ENCODE peak calls at places on chromosomes 1 and 21, in eight cellular contexts. F is amygdala, U is foreskin fibroblast, A is T-helper 9 cell, I is GM03348, Y is ovary, W is H7, R is NCI-H226. T is an unnamed sample.

GRCh38 chr1:53321776-53322602 is 5.9 kb downstream of the LRP8 start:
- DNase-seq in Y (no peak), I (no peak), R (no peak), U (no peak), F (no peak), W (no peak), A (no peak), T (no peak)

GRCh38 chr1:155193275-155193990 is 14.3 kb downstream of the THBS3 start:
- DNase-seq in W (peak; percentile 96), Y (peak; percentile 95), U (peak; percentile 96), A (peak; percentile 58), R (peak; percentile 95), I (peak; percentile 93), F (peak; percentile 59), T (peak; percentile 62)

GRCh38 chr1:157403203-157403602 is 149.1 kb downstream of the FCRL5 start:
- DNase-seq in F (no peak), U (peak; percentile 48), R (peak; percentile 34), Y (no peak), A (no peak), I (no peak), W (peak; percentile 68), T (no peak)

GRCh38 chr1:238177960-238178359 is 287.2 kb upstream of the ZP4 start:
- DNase-seq in W (peak; percentile 2), Y (no peak), F (no peak), I (no peak), R (peak; percentile 15), U (no peak), A (no peak), T (no peak)

GRCh38 chr1:164588388-164589341 is 29.7 kb downstream of the PBX1 start:
- DNase-seq in Y (peak; percentile 95), F (peak; percentile 43), I (peak; percentile 54), A (no peak), U (peak; percentile 80), W (no peak), R (no peak), T (no peak)

GRCh38 chr1:182046763-182047162 is 14.7 kb downstream of the ZNF648 start:
- DNase-seq in R (no peak), F (no peak), U (no peak), I (no peak), Y (no peak), W (no peak), A (no peak), T (no peak)

GRCh38 chr1:21689531-21690165 is 20.5 kb upstream of the RAP1GAP start:
- DNase-seq in F (no peak), U (no peak), I (no peak), Y (no peak), W (no peak), A (no peak), R (no peak), T (no peak)

GRCh38 chr1:195584870-195585624 is 1023.2 kb downstream of the KCNT2 start:
- DNase-seq in R (no peak), F (no peak), Y (no peak), A (no peak), W (no peak), U (peak; percentile 67), I (no peak), T (no peak)

GRCh38 chr21:45441431-45442255 is 36.7 kb downstream of the COL18A1 start:
- DNase-seq in Y (peak; percentile 43), F (no peak), R (no peak), U (no peak), W (no peak), I (no peak), A (no peak), T (no peak)

GRCh38 chr1:192376387-192376786 is 59.6 kb downstream of the RGS21 start:
- DNase-seq in A (no peak), I (no peak), U (peak; percentile 12), F (no peak), R (no peak), W (no peak), Y (no peak), T (no peak)

GRCh38 chr21:45818276-45818903 is 163.2 kb upstream of the COL6A1 start:
- DNase-seq in U (peak; percentile 59), R (peak; percentile 51), W (no peak), F (no peak), Y (no peak), I (peak; percentile 40), A (no peak), T (peak; percentile 61)

GRCh38 chr21:44878053-44878982 is 4.8 kb upstream of the PTTG1IP start:
- DNase-seq in I (no peak), U (peak; percentile 35), W (no peak), F (no peak), R (no peak), A (no peak), Y (no peak), T (no peak)

GRCh38 chr1:9202240-9202870 is 32.2 kb upstream of the H6PD start:
- DNase-seq in F (no peak), W (no peak), I (no peak), U (no peak), R (no peak), A (no peak), Y (no peak), T (no peak)

GRCh38 chr1:229980009-229980408 is 87.0 kb upstream of the GALNT2 start:
- DNase-seq in U (no peak), R (no peak), I (no peak), Y (no peak), A (no peak), W (no peak), F (no peak), T (peak; percentile 40)

GRCh38 chr1:93676424-93676823 is 5.2 kb downstream of the BCAR3 start:
- DNase-seq in A (no peak), I (no peak), R (no peak), F (no peak), W (no peak), U (no peak), Y (no peak), T (no peak)

GRCh38 chr21:39066829-39067785 is 116.1 kb downstream of the PSMG1 start:
- DNase-seq in W (peak; percentile 39), F (no peak), I (no peak), A (no peak), Y (no peak), U (no peak), R (no peak), T (no peak)

GRCh38 chr1:183029591-183030000 is 6.4 kb downstream of the LAMC1 start:
- DNase-seq in U (peak; percentile 81), A (no peak), I (peak; percentile 48), Y (no peak), R (peak; percentile 59), W (no peak), F (no peak), T (peak; percentile 85)

GRCh38 chr1:204975568-204976235 is 67.3 kb upstream of the CNTN2 start:
- DNase-seq in U (peak; percentile 76), I (peak; percentile 89), R (peak; percentile 22), F (no peak), W (peak; percentile 94), A (peak; percentile 31), Y (peak; percentile 56), T (no peak)

GRCh38 chr1:55813619-55814018 is 598.5 kb upstream of the USP24 start:
- DNase-seq in A (no peak), I (peak; percentile 61), Y (peak; percentile 77), F (no peak), R (peak; percentile 46), U (peak; percentile 90), W (no peak), T (no peak)

GRCh38 chr21:25967566-25968438 is 202.8 kb downstream of the APP start:
- DNase-seq in R (no peak), U (no peak), I (no peak), F (no peak), Y (no peak), A (no peak), W (no peak), T (no peak)

GRCh38 chr1:943545-944340 is 15.3 kb downstream of the NOC2L start:
- DNase-seq in Y (peak; percentile 74), A (no peak), I (no peak), R (no peak), W (peak; percentile 81), F (no peak), U (no peak), T (no peak)

GRCh38 chr1:151327903-151328674 is 873 bp upstream of the PI4KB start:
- DNase-seq in Y (peak; percentile 48), F (no peak), R (no peak), W (peak; percentile 56), A (no peak), U (peak; percentile 58), I (peak; percentile 20), T (no peak)

GRCh38 chr1:180265871-180266270 is 35.8 kb downstream of the LHX4 start:
- DNase-seq in R (no peak), U (no peak), W (no peak), F (no peak), A (no peak), I (no peak), Y (no peak), T (no peak)

GRCh38 chr1:231318015-231318355 is 19.7 kb downstream of the EXOC8 start:
- DNase-seq in F (no peak), Y (no peak), W (no peak), I (no peak), U (no peak), R (no peak), A (no peak), T (no peak)

GRCh38 chr1:247487057-247487456 is 29.2 kb upstream of the OR2B11 start:
- DNase-seq in Y (no peak), U (peak; percentile 18), W (peak; percentile 77), F (no peak), R (peak; percentile 50), I (peak; percentile 35), A (peak; percentile 4), T (peak; percentile 13)

GRCh38 chr21:33492571-33492970 is 1.1 kb upstream of the DNAJC28 start:
- DNase-seq in I (no peak), R (no peak), Y (no peak), U (peak; percentile 86), A (no peak), W (no peak), F (no peak), T (no peak)

GRCh38 chr1:156140879-156141707 is 12.3 kb upstream of the SEMA4A start:
- DNase-seq in W (peak; percentile 96), I (no peak), F (peak; percentile 40), Y (no peak), R (no peak), A (no peak), U (peak; percentile 74), T (no peak)

GRCh38 chr21:35201799-35202198 is 152.7 kb upstream of the RUNX1 start:
- DNase-seq in R (no peak), U (no peak), F (no peak), A (no peak), W (no peak), I (no peak), Y (no peak), T (no peak)

GRCh38 chr1:203057831-203058673 is 27.8 kb downstream of the MYOG start:
- DNase-seq in U (peak; percentile 80), R (no peak), Y (no peak), A (no peak), F (no peak), W (no peak), I (peak; percentile 75), T (no peak)

GRCh38 chr1:117658676-117659075 is 52.8 kb downstream of the TENT5C start:
- DNase-seq in I (no peak), R (no peak), A (peak; percentile 72), W (no peak), Y (no peak), F (no peak), U (no peak), T (no peak)

GRCh38 chr1:6342031-6342430 is 51.5 kb downstream of the ACOT7 start:
- DNase-seq in A (no peak), U (no peak), W (no peak), I (peak; percentile 36), R (no peak), Y (no peak), F (no peak), T (no peak)